ENCODE peak calls at places on chromosomes 7 and 10, in six cellular contexts. One of them, this sample, is unnamed.

GRCh38 chr7:11709240-11709639 is 122.8 kb downstream of the THSD7A start:
- DNase-seq in NAMALWA: no peak
- DNase-seq in AG08396: no peak
- DNase-seq in neural crest cell: no peak
- DNase-seq in stimulated activated CD4-positive, alpha-beta T cell treated with anti-CD3 and anti-CD28 coated beads, Interleukin-2, amount 100 ng/mL, for 48 hours: no peak
- DNase-seq in adipocyte: no peak
- DNase-seq in this sample: no peak

GRCh38 chr7:134024729-134025128 is 102.4 kb upstream of the LRGUK start:
- DNase-seq in NAMALWA: no peak
- DNase-seq in AG08396: no peak
- DNase-seq in neural crest cell: no peak
- DNase-seq in stimulated activated CD4-positive, alpha-beta T cell treated with anti-CD3 and anti-CD28 coated beads, Interleukin-2, amount 100 ng/mL, for 48 hours: no peak
- DNase-seq in adipocyte: peak
- DNase-seq in this sample: no peak

GRCh38 chr10:44016589-44017482 is 368.1 kb downstream of the CXCL12 start:
- DNase-seq in NAMALWA: no peak
- DNase-seq in AG08396: no peak
- DNase-seq in neural crest cell: no peak
- DNase-seq in stimulated activated CD4-positive, alpha-beta T cell treated with anti-CD3 and anti-CD28 coated beads, Interleukin-2, amount 100 ng/mL, for 48 hours: no peak
- DNase-seq in adipocyte: no peak
- DNase-seq in this sample: no peak

GRCh38 chr10:96842896-96843723 is 11.0 kb downstream of the LCOR start:
- DNase-seq in NAMALWA: no peak
- DNase-seq in AG08396: no peak
- DNase-seq in neural crest cell: no peak
- DNase-seq in stimulated activated CD4-positive, alpha-beta T cell treated with anti-CD3 and anti-CD28 coated beads, Interleukin-2, amount 100 ng/mL, for 48 hours: no peak
- DNase-seq in adipocyte: no peak
- DNase-seq in this sample: no peak

GRCh38 chr7:496528-497295 is 22.9 kb downstream of the PDGFA start:
- DNase-seq in NAMALWA: no peak
- DNase-seq in AG08396: no peak
- DNase-seq in neural crest cell: no peak
- DNase-seq in stimulated activated CD4-positive, alpha-beta T cell treated with anti-CD3 and anti-CD28 coated beads, Interleukin-2, amount 100 ng/mL, for 48 hours: no peak
- DNase-seq in adipocyte: no peak
- DNase-seq in this sample: no peak

GRCh38 chr7:70764004-70764691 is 367.8 kb upstream of the GALNT17 start:
- DNase-seq in NAMALWA: no peak
- DNase-seq in AG08396: no peak
- DNase-seq in neural crest cell: no peak
- DNase-seq in stimulated activated CD4-positive, alpha-beta T cell treated with anti-CD3 and anti-CD28 coated beads, Interleukin-2, amount 100 ng/mL, for 48 hours: peak
- DNase-seq in adipocyte: no peak
- DNase-seq in this sample: no peak

GRCh38 chr7:97732567-97733275 is 835 bp downstream of the TAC1 start:
- DNase-seq in NAMALWA: no peak
- DNase-seq in AG08396: peak
- DNase-seq in neural crest cell: peak
- DNase-seq in stimulated activated CD4-positive, alpha-beta T cell treated with anti-CD3 and anti-CD28 coated beads, Interleukin-2, amount 100 ng/mL, for 48 hours: no peak
- DNase-seq in adipocyte: no peak
- DNase-seq in this sample: no peak

GRCh38 chr10:69854685-69855345 is 53.1 kb downstream of the COL13A1 start:
- DNase-seq in NAMALWA: no peak
- DNase-seq in AG08396: no peak
- DNase-seq in neural crest cell: no peak
- DNase-seq in stimulated activated CD4-positive, alpha-beta T cell treated with anti-CD3 and anti-CD28 coated beads, Interleukin-2, amount 100 ng/mL, for 48 hours: no peak
- DNase-seq in adipocyte: no peak
- DNase-seq in this sample: no peak

GRCh38 chr7:19090526-19090925 is 26.9 kb downstream of the TWIST1 start:
- DNase-seq in NAMALWA: no peak
- DNase-seq in AG08396: no peak
- DNase-seq in neural crest cell: no peak
- DNase-seq in stimulated activated CD4-positive, alpha-beta T cell treated with anti-CD3 and anti-CD28 coated beads, Interleukin-2, amount 100 ng/mL, for 48 hours: no peak
- DNase-seq in adipocyte: no peak
- DNase-seq in this sample: no peak

GRCh38 chr10:93715345-93715744 is 13.0 kb upstream of the FRA10AC1 start:
- DNase-seq in NAMALWA: no peak
- DNase-seq in AG08396: no peak
- DNase-seq in neural crest cell: no peak
- DNase-seq in stimulated activated CD4-positive, alpha-beta T cell treated with anti-CD3 and anti-CD28 coated beads, Interleukin-2, amount 100 ng/mL, for 48 hours: no peak
- DNase-seq in adipocyte: no peak
- DNase-seq in this sample: no peak

GRCh38 chr10:105963450-105963849 is 1201.1 kb downstream of the SORCS1 start:
- DNase-seq in NAMALWA: no peak
- DNase-seq in AG08396: no peak
- DNase-seq in neural crest cell: no peak
- DNase-seq in stimulated activated CD4-positive, alpha-beta T cell treated with anti-CD3 and anti-CD28 coated beads, Interleukin-2, amount 100 ng/mL, for 48 hours: no peak
- DNase-seq in adipocyte: no peak
- DNase-seq in this sample: no peak